ENCODE peak calls at places on chromosomes 16 and 17, in nine cellular contexts. R, M, X, I, A, S, J, H and O are unnamed samples. For H3K36me3, the result is how much of the 10 kb centered on the place peaks cover.

GRCh38 chr16:30956601-30957455 is 726 bp upstream of the SETD1A start:
- DNase-seq in R (peak), J (peak), A (peak), X (peak), S (peak), M (peak), H (peak), I (peak), O (peak)

GRCh38 chr17:65181237-65182061 is 44.3 kb downstream of the RGS9 start:
- DNase-seq in J (no peak), A (no peak), R (no peak), M (no peak), I (no peak), H (no peak), X (no peak), S (no peak), O (no peak)

GRCh38 chr16:22198547-22199293 is 7.4 kb upstream of the EEF2K start:
- DNase-seq in M (no peak), J (no peak), S (no peak), A (no peak), I (no peak), H (no peak), X (no peak), R (no peak), O (no peak)

GRCh38 chr17:50511058-50511457 is 2.8 kb downstream of the MYCBPAP start:
- DNase-seq in M (no peak), A (no peak), I (no peak), J (no peak), X (no peak), S (no peak), H (no peak), R (no peak), O (no peak)

GRCh38 chr17:5203908-5204294 is 12.2 kb upstream of the ZNF594 start:
- DNase-seq in H (no peak), X (no peak), I (no peak), R (no peak), J (no peak), S (no peak), A (no peak), M (no peak), O (no peak)

GRCh38 chr16:57638381-57638780 is 10.0 kb downstream of the ADGRG1 start:
- DNase-seq in H (no peak), M (no peak), R (no peak), X (no peak), J (no peak), A (no peak), I (no peak), S (no peak), O (no peak)

GRCh38 chr17:59845595-59846390 is 47.0 kb downstream of the TUBD1 start:
- DNase-seq in H (no peak), A (no peak), J (no peak), R (peak), S (no peak), I (no peak), X (peak), M (no peak), O (peak)

GRCh38 chr16:24920568-24920967 is 74.8 kb downstream of the SLC5A11 start:
- DNase-seq in A (no peak), S (no peak), H (no peak), J (no peak), I (no peak), R (no peak), M (no peak), X (no peak), O (no peak)

GRCh38 chr16:49000594-49000993 is 281.0 kb downstream of the CBLN1 start:
- DNase-seq in A (no peak), H (no peak), S (no peak), M (peak), R (no peak), J (no peak), X (no peak), I (no peak), O (no peak)

GRCh38 chr16:5615868-5616642 is 518.5 kb upstream of the EEF2KMT start:
- DNase-seq in J (no peak), I (peak), R (peak), S (no peak), X (no peak), M (peak), A (peak), H (peak), O (peak)

GRCh38 chr17:2174471-2175293 is 119.8 kb downstream of the HIC1 start:
- DNase-seq in M (no peak), J (no peak), A (peak), I (no peak), R (no peak), H (peak), X (peak), S (no peak), O (peak)

GRCh38 chr17:72592242-72592966 is 471.6 kb downstream of the SOX9 start:
- DNase-seq in A (peak), S (peak), H (peak), I (peak), M (peak), R (peak), X (no peak), J (no peak), O (peak)

GRCh38 chr16:47492428-47493357 is 31.6 kb downstream of the PHKB start:
- DNase-seq in J (peak), X (no peak), R (peak), A (peak), M (no peak), S (no peak), I (no peak), H (peak), O (peak)

GRCh38 chr17:34562387-34562786 is 17.0 kb upstream of the TMEM132E start:
- DNase-seq in I (no peak), A (no peak), X (no peak), S (no peak), H (no peak), J (no peak), R (no peak), M (peak), O (no peak)

GRCh38 chr17:38357488-38358123 is 6.0 kb downstream of the SOCS7 start:
- DNase-seq in A (no peak), X (peak), I (no peak), J (no peak), M (no peak), R (no peak), H (no peak), S (no peak), O (no peak)

GRCh38 chr16:27463741-27464662 is 62.0 kb downstream of the IL21R start:
- DNase-seq in J (no peak), A (no peak), S (peak), I (no peak), H (no peak), M (no peak), X (no peak), R (no peak), O (no peak)

GRCh38 chr16:57377080-57377841 is 5.0 kb downstream of the CX3CL1 start:
- DNase-seq in I (no peak), M (no peak), R (no peak), H (no peak), X (no peak), S (no peak), J (no peak), A (no peak), O (no peak)

GRCh38 chr16:2829501-2830354 is at the start of gene ZG16B:
- DNase-seq in A (no peak), X (no peak), I (peak), M (no peak), H (no peak), R (peak), J (no peak), S (no peak), O (peak)

GRCh38 chr17:48240562-48241130 is 133.1 kb downstream of the SNX11 start:
- DNase-seq in A (no peak), R (no peak), M (no peak), H (no peak), I (no peak), X (peak), S (no peak), J (no peak), O (no peak)

GRCh38 chr17:17951524-17951923 is 20.7 kb downstream of the TOM1L2 start:
- DNase-seq in A (no peak), I (no peak), J (no peak), H (no peak), S (no peak), X (no peak), M (no peak), R (no peak), O (no peak)

GRCh38 chr17:37698132-37698615 is 46.7 kb downstream of the HNF1B start:
- DNase-seq in S (no peak), A (no peak), M (no peak), J (no peak), H (no peak), R (no peak), X (no peak), I (no peak), O (no peak)

GRCh38 chr17:65064452-65065019 is 8.0 kb upstream of the GNA13 start:
- DNase-seq in M (no peak), I (no peak), A (no peak), X (no peak), H (no peak), R (no peak), S (no peak), J (no peak), O (no peak)

GRCh38 chr16:84007946-84008345 is 34.6 kb downstream of the SLC38A8 start:
- DNase-seq in M (no peak), J (no peak), I (no peak), A (no peak), S (no peak), R (no peak), H (no peak), X (no peak), O (no peak)

GRCh38 chr16:85052536-85052935 is 24.9 kb downstream of the KIAA0513 start:
- DNase-seq in X (no peak), H (no peak), A (no peak), R (no peak), J (no peak), S (no peak), I (no peak), M (no peak), O (no peak)

GRCh38 chr17:45231481-45232116 is 9.9 kb downstream of the FMNL1 start:
- DNase-seq in X (no peak), H (no peak), R (no peak), J (no peak), I (peak), S (no peak), A (peak), M (peak), O (peak)

GRCh38 chr17:33299115-33299514 is 6.0 kb upstream of the ASIC2 start:
- DNase-seq in H (no peak), S (no peak), A (no peak), X (no peak), I (no peak), J (no peak), R (no peak), M (no peak), O (no peak)

GRCh38 chr17:8062807-8063483 is 24.1 kb downstream of the ALOX15B start:
- DNase-seq in R (no peak), J (no peak), X (peak), S (no peak), M (no peak), A (no peak), I (no peak), H (no peak), O (no peak)
- H3K4me3 ChIP-seq in R (peak), J (peak), X (no peak), S (no peak), M (peak), A (no peak), I (no peak), H (no peak), O (peak)

GRCh38 chr17:78875331-78875730 is 27.7 kb downstream of the CEP295NL start:
- DNase-seq in I (no peak), S (no peak), M (no peak), X (no peak), J (no peak), R (no peak), A (no peak), H (no peak), O (no peak)

GRCh38 chr17:78878261-78878660 is 24.7 kb downstream of the CEP295NL start:
- DNase-seq in M (no peak), J (no peak), X (no peak), I (no peak), R (no peak), H (no peak), S (no peak), A (no peak), O (no peak)

GRCh38 chr17:78878871-78879270 is 24.1 kb downstream of the CEP295NL start:
- DNase-seq in M (no peak), R (no peak), S (no peak), H (no peak), I (no peak), A (no peak), X (no peak), J (no peak), O (no peak)

GRCh38 chr17:78873519-78874340 is 29.3 kb downstream of the CEP295NL start:
- DNase-seq in S (no peak), J (no peak), H (peak), X (peak), R (no peak), I (no peak), M (peak), A (no peak), O (no peak)

DNA sequence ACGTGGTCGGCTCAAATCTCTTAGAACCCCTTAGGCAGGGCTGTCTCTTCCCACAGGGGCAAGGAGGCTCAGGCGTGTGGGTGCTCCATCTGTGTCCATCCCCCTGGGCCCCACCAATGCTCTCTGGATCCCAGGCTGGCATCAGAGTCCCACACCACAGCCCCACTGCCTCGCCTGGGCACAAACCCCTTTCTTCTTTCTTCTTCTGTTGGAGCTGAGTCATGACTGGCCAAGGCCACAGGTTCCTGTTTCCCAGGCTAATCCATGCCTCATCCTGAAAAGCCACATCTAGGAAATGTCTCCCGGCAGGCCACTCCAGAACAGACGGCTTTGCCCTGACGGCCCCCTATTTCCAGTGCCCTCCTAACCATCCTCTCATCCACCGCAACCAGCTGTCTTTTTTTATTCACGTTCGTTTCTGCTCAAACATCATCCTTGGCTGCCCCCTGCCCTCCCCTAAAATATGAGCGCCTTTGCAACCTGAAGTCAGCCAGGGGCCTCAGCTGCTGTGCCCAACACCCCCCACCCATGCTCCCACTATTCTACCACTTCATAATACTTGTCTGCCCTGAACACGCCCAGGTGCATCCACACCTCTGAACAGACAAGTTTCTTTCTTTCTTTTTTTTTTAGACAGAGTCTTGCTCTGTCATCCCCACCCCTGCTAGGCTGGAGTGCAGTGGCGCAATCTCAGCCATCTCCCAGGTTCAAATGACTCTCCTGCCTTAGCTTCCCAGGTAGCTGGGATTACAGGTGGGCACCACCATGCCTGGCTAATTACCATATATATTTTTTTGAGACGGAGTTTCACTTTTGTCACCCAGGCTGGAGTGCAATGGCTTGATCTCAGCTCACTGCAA is 27.0 kb downstream of the CEP295NL start:
- DNase-seq in I (no peak), R (no peak), A (no peak), X (peak), S (no peak), M (no peak), J (no peak), H (no peak), O (no peak)
- H3K27ac ChIP-seq in I (no peak), R (no peak), A (no peak), X (peak), S (no peak), M (no peak), J (peak), H (peak), O (peak)

GRCh38 chr17:74777884-74778490 is 1.8 kb upstream of the NAT9 start:
- DNase-seq in S (no peak), M (no peak), J (no peak), R (no peak), A (no peak), X (no peak), I (no peak), H (no peak), O (no peak)
- H3K36me3 ChIP-seq in S (under half), M (under half), J (under half), R (under half), A (under half), X (under half), I (under half), H (under half), O (under half)

DNA sequence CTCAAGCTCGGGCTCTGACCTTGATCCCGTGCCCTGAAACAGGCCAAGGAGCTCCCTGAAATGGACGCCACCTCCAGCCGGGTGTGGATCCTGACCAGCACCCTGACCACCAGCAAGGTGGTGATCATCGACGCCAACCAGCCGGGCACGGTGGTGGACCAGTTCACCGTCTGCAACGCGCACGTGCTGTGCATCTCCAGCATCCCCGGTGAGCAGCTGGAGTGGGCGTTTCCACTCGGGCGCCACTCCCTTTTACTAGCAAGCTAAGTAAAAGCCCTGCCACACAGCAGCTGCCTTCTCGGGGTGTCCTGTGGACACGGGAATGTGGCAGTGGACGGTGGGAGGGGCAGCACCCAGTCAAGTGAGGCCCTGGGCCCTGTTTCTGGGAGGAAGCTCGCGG is 6.4 kb downstream of the NME3 start:
- DNase-seq in R (no peak), X (no peak), M (no peak), S (no peak), I (no peak), J (no peak), A (no peak), H (no peak), O (no peak)
- H3K4me3 ChIP-seq in R (no peak), X (no peak), M (no peak), S (no peak), I (no peak), J (no peak), A (no peak), H (no peak), O (no peak)

DNA sequence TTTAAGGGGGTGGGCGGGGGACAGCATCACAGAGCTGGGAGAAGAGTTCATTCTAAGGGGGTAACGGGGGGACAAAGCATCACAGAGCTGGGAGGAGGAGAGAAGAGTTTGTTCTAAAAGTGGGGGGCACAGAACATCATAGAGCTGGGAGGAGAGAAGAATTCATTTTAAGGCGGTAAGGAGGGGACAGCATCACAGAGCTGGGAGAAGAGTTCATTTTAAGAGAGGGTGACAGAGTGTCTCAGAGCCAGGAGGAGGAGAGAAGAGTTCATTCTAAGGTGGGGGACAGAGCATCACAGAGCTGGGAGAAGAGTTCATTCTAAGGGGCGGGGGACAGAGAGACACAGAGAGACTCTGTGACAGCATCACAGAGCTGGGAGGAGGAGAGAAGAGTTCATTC is 27.8 kb downstream of the ENDOV start:
- DNase-seq in S (no peak), R (no peak), H (no peak), J (no peak), X (no peak), I (no peak), A (no peak), M (no peak), O (no peak)
- H3K27ac ChIP-seq in S (no peak), R (no peak), H (no peak), J (no peak), X (no peak), I (no peak), A (no peak), M (no peak), O (no peak)

DNA sequence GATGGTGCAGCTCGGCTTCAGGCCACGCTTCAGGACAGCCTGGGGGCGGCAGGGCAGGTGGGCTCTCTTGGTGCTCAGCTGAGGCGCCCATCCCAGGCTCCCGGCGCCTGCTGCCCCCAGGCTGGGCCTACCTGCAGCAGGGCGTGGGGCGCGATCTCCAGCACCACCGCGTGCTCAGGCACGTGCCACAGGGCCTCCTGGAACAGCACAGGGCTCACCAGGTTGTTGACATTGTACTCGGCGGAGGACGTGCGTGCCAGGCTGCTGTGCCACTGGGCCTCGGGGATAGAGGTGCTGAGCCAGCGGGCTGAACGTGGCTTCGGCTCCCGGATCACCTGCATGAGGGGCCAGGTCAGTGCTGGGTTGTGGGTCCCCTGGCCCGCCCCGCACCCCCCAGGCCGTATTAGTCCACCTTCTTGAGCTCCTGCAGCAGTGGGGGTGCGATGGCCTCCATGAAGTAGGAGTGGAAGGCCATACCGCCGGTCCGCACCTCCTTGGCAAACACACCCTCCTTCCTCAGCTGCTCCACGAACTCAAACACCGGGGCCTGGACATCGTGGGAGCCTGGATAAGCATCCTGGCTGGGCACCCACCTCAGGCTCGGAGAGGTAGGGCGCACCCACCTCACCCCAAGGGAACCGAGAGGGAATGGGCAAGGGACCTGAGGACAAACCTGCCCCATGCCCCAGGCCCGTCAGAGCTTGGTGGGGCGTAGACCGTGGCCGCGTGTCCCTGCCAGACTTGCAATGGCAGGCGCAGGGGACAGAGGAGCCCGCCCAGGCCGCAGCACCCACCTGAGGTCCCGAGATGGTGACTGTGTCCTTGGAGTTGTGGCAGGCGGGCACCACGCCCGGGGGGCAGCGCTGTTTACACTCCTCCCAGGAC is 9.0 kb downstream of the FASN start:
- DNase-seq in X (no peak), R (no peak), M (no peak), A (no peak), S (no peak), I (no peak), H (peak), J (no peak), O (no peak)
- H3K36me3 ChIP-seq in X (half or more), R (half or more), M (under half), A (half or more), S (under half), I (half or more), H (half or more), J (half or more), O (half or more)